ENCODE peak calls at places on chromosomes 13 and 19, in eight cellular contexts. G, S, T, J, B, A, E and H are unnamed samples.

GRCh38 chr19:15304140-15304705 is 28.1 kb downstream of the BRD4 start:
- DNase-seq in T (no peak), E (no peak), J (no peak), B (no peak), A (no peak), S (no peak), G (peak), H (peak)

GRCh38 chr13:113043001-113043630 is 62.5 kb upstream of the F7 start:
- DNase-seq in B (no peak), J (no peak), G (no peak), E (no peak), T (no peak), S (no peak), A (no peak), H (no peak)

GRCh38 chr19:22882797-22883196 is 50.7 kb downstream of the ZNF723 start:
- DNase-seq in B (no peak), G (no peak), S (peak), A (peak), T (peak), E (no peak), J (peak), H (peak)

GRCh38 chr13:39910833-39911232 is 255.4 kb downstream of the COG6 start:
- DNase-seq in S (no peak), G (no peak), E (no peak), B (no peak), J (no peak), T (peak), A (no peak), H (no peak)

GRCh38 chr19:40235238-40236025 is 8.9 kb upstream of the CCNP start:
- DNase-seq in T (no peak), A (no peak), E (no peak), J (no peak), B (no peak), G (no peak), S (no peak), H (no peak)

GRCh38 chr13:72781461-72782439 is at the start of the genes DIS3 and PIBF1:
- DNase-seq in G (peak), E (peak), J (peak), T (peak), B (peak), S (peak), A (peak), H (peak)

GRCh38 chr13:38804061-38804460 is 117.2 kb downstream of the FREM2 start:
- DNase-seq in B (peak), T (no peak), E (no peak), G (no peak), A (no peak), S (no peak), J (no peak), H (no peak)

GRCh38 chr13:99436013-99436412 is 65.3 kb upstream of the TM9SF2 start:
- DNase-seq in G (no peak), T (no peak), S (no peak), B (peak), E (no peak), J (no peak), A (no peak), H (no peak)

GRCh38 chr19:33905937-33906577 is 109.4 kb downstream of the KCTD15 start:
- DNase-seq in S (no peak), T (no peak), B (no peak), J (no peak), A (no peak), E (no peak), G (no peak), H (no peak)

GRCh38 chr13:71460179-71460578 is 406.8 kb downstream of the DACH1 start:
- DNase-seq in E (no peak), S (no peak), T (no peak), J (no peak), B (peak), G (no peak), A (no peak), H (no peak)

GRCh38 chr13:111992911-111993310 is 74.0 kb upstream of the SOX1 start:
- DNase-seq in G (no peak), J (no peak), S (no peak), A (no peak), E (no peak), T (no peak), B (no peak), H (no peak)

GRCh38 chr19:36638862-36639510 is 27.7 kb downstream of the ZNF461 start:
- DNase-seq in G (no peak), S (no peak), A (no peak), E (no peak), J (no peak), B (no peak), T (peak), H (no peak)

GRCh38 chr13:30429235-30429634 is 6.9 kb downstream of the UBE2L5 start:
- DNase-seq in G (no peak), S (no peak), J (no peak), A (no peak), T (no peak), E (no peak), B (no peak), H (no peak)

GRCh38 chr19:28643284-28643683 is 569.7 kb downstream of the UQCRFS1 start:
- DNase-seq in E (no peak), G (no peak), T (no peak), J (no peak), A (no peak), B (no peak), S (no peak), H (no peak)

GRCh38 chr19:11345122-11345752 is 831 bp downstream of the TMEM205 start:
- DNase-seq in J (no peak), S (no peak), B (peak), G (no peak), T (peak), E (no peak), A (no peak), H (no peak)

GRCh38 chr13:95128045-95128643 is 173.1 kb downstream of the ABCC4 start:
- DNase-seq in A (no peak), B (peak), T (peak), S (no peak), G (no peak), E (no peak), J (no peak), H (no peak)

GRCh38 chr13:42102961-42103688 is 54.7 kb downstream of the DGKH start:
- DNase-seq in B (peak), A (no peak), J (no peak), T (peak), E (no peak), G (no peak), S (no peak), H (no peak)

GRCh38 chr13:44218501-44219240 is 155.0 kb upstream of the SERP2 start:
- DNase-seq in G (no peak), B (no peak), A (no peak), E (no peak), J (no peak), S (no peak), T (no peak), H (no peak)

GRCh38 chr13:77696006-77696862 is 1.3 kb upstream of the SLAIN1 start:
- DNase-seq in B (peak), T (no peak), S (no peak), G (no peak), E (no peak), J (no peak), A (no peak), H (no peak)

GRCh38 chr13:43846496-43846895 is 33.0 kb downstream of the CCDC122 start:
- DNase-seq in S (no peak), A (no peak), E (no peak), G (no peak), T (no peak), J (peak), B (no peak), H (peak)

GRCh38 chr13:23025848-23026608 is 154.8 kb upstream of the SGCG start:
- DNase-seq in E (no peak), B (peak), T (peak), S (no peak), G (no peak), A (no peak), J (no peak), H (no peak)

GRCh38 chr13:43990829-43991228 is 111.1 kb downstream of the LACC1 start:
- DNase-seq in B (no peak), S (no peak), T (no peak), J (no peak), E (no peak), A (no peak), G (no peak), H (no peak)

GRCh38 chr13:80430561-80430960 is 89.6 kb upstream of the SPRY2 start:
- DNase-seq in J (no peak), G (no peak), S (no peak), B (peak), T (no peak), A (no peak), E (no peak), H (no peak)

GRCh38 chr13:71798723-71799122 is 68.3 kb downstream of the DACH1 start:
- DNase-seq in T (no peak), B (peak), S (no peak), E (peak), J (no peak), G (no peak), A (no peak), H (no peak)

GRCh38 chr13:28493740-28494536 is 990 bp downstream of the FLT1 start:
- DNase-seq in B (no peak), E (peak), G (no peak), A (no peak), S (no peak), T (no peak), J (no peak), H (no peak)

GRCh38 chr13:31046711-31047279 is 114.3 kb downstream of the TEX26 start:
- DNase-seq in A (no peak), B (peak), J (peak), G (no peak), S (no peak), T (peak), E (peak), H (no peak)

GRCh38 chr19:44808463-44809371 is at the start of gene BCAM:
- DNase-seq in J (peak), B (no peak), T (peak), E (peak), G (no peak), S (no peak), A (peak), H (no peak)

GRCh38 chr13:73198888-73199497 is 140.2 kb downstream of the KLF5 start:
- DNase-seq in S (no peak), T (no peak), J (no peak), B (no peak), E (no peak), A (no peak), G (no peak), H (no peak)

GRCh38 chr13:34464011-34464410 is 478.1 kb upstream of the NBEA start:
- DNase-seq in S (no peak), G (no peak), B (no peak), E (no peak), T (peak), J (no peak), A (no peak), H (no peak)

GRCh38 chr13:64471916-64472315 is 2758.2 kb downstream of the PCDH9 start:
- DNase-seq in S (peak), B (peak), G (no peak), E (peak), A (peak), T (peak), J (peak), H (peak)

GRCh38 chr13:102548811-102549210 is 48.0 kb upstream of the TPP2 start:
- DNase-seq in S (no peak), T (no peak), G (no peak), B (peak), J (no peak), E (no peak), A (no peak), H (no peak)

GRCh38 chr19:48553676-48554384 is 1.9 kb downstream of the SULT2B1 start:
- DNase-seq in B (peak), J (peak), G (no peak), S (no peak), E (no peak), T (peak), A (peak), H (peak)

GRCh38 chr19:48568345-48568886 is 16.4 kb downstream of the SULT2B1 start:
- DNase-seq in J (peak), E (no peak), S (no peak), T (peak), G (no peak), B (peak), A (peak), H (peak)

GRCh38 chr19:40791349-40791748 is 7.6 kb upstream of the EGLN2 start:
- DNase-seq in T (no peak), A (no peak), S (no peak), G (no peak), E (no peak), B (no peak), J (no peak), H (no peak)

GRCh38 chr19:3722443-3723109 is 14.4 kb downstream of the TJP3 start:
- DNase-seq in A (no peak), J (no peak), G (no peak), S (no peak), T (no peak), B (no peak), E (no peak), H (no peak)

GRCh38 chr13:72246396-72246795 is 379.4 kb upstream of the DACH1 start:
- DNase-seq in G (no peak), A (no peak), J (no peak), T (peak), S (no peak), B (peak), E (no peak), H (no peak)

GRCh38 chr13:42684226-42684625 is 97.2 kb upstream of the FAM216B start:
- DNase-seq in T (no peak), A (no peak), J (no peak), E (no peak), G (no peak), S (no peak), B (no peak), H (no peak)

GRCh38 chr19:2239771-2240770 is 3.4 kb downstream of the SF3A2 start:
- DNase-seq in T (no peak), E (no peak), J (peak), G (no peak), B (no peak), A (no peak), S (no peak), H (peak)